ENCODE peak calls at places on chromosome 9, in five cellular contexts. One of them, this sample, is unnamed.
A peak's percentile ranks its signal among the peaks of the same experiment; 100 is the strongest.

GRCh38 chr9:124297553-124297905 is 39.8 kb downstream of the NEK6 start:
- DNase-seq in epithelial cell of proximal tubule: peak; percentile 80
- DNase-seq in fibroblast of lung: peak; percentile 92
- DNase-seq in myocyte: peak; percentile 98
- DNase-seq in LHCN-M2: peak; percentile 94
- DNase-seq in this sample: no peak

GRCh38 chr9:113882181-113882580 is 6.1 kb downstream of the ZNF618 start:
- DNase-seq in epithelial cell of proximal tubule: no peak
- DNase-seq in fibroblast of lung: no peak
- DNase-seq in myocyte: no peak
- DNase-seq in LHCN-M2: no peak
- DNase-seq in this sample: no peak

GRCh38 chr9:70573308-70573707 is 158.9 kb upstream of the KLF9 start:
- DNase-seq in epithelial cell of proximal tubule: no peak
- DNase-seq in fibroblast of lung: no peak
- DNase-seq in myocyte: no peak
- DNase-seq in LHCN-M2: no peak
- DNase-seq in this sample: no peak

GRCh38 chr9:4225291-4226119 is 74.4 kb downstream of the GLIS3 start:
- DNase-seq in epithelial cell of proximal tubule: peak; percentile 88
- DNase-seq in fibroblast of lung: peak; percentile 52
- DNase-seq in myocyte: peak; percentile 23
- DNase-seq in LHCN-M2: peak; percentile 79
- DNase-seq in this sample: no peak

GRCh38 chr9:114047717-114048116 is 30.4 kb downstream of the AMBP start:
- DNase-seq in epithelial cell of proximal tubule: no peak
- DNase-seq in fibroblast of lung: peak; percentile 5
- DNase-seq in myocyte: peak; percentile 37
- DNase-seq in LHCN-M2: peak; percentile 7
- DNase-seq in this sample: no peak

GRCh38 chr9:108466238-108466637 is 389.5 kb downstream of the ACTL7B start:
- DNase-seq in epithelial cell of proximal tubule: no peak
- DNase-seq in fibroblast of lung: no peak
- DNase-seq in myocyte: no peak
- DNase-seq in LHCN-M2: no peak
- DNase-seq in this sample: no peak

GRCh38 chr9:135294826-135295225 is 184.8 kb upstream of the PPP1R26 start:
- DNase-seq in epithelial cell of proximal tubule: no peak
- DNase-seq in fibroblast of lung: no peak
- DNase-seq in myocyte: no peak
- DNase-seq in LHCN-M2: no peak
- DNase-seq in this sample: no peak

GRCh38 chr9:3480353-3480655 is 45.5 kb downstream of the RFX3 start:
- DNase-seq in epithelial cell of proximal tubule: no peak
- DNase-seq in fibroblast of lung: no peak
- DNase-seq in myocyte: no peak
- DNase-seq in LHCN-M2: no peak
- DNase-seq in this sample: no peak

GRCh38 chr9:110455860-110456259 is 118.2 kb upstream of the TXNDC8 start:
- DNase-seq in epithelial cell of proximal tubule: no peak
- DNase-seq in fibroblast of lung: no peak
- DNase-seq in myocyte: no peak
- DNase-seq in LHCN-M2: no peak
- DNase-seq in this sample: no peak

GRCh38 chr9:133050781-133051180 is 11.0 kb upstream of the CEL start:
- DNase-seq in epithelial cell of proximal tubule: no peak
- DNase-seq in fibroblast of lung: no peak
- DNase-seq in myocyte: no peak
- DNase-seq in LHCN-M2: peak; percentile 38
- DNase-seq in this sample: peak; percentile 13

GRCh38 chr9:113620377-113621161 is 157.0 kb downstream of the RGS3 start:
- DNase-seq in epithelial cell of proximal tubule: peak; percentile 78
- DNase-seq in fibroblast of lung: peak; percentile 83
- DNase-seq in myocyte: peak; percentile 90
- DNase-seq in LHCN-M2: peak; percentile 94
- DNase-seq in this sample: peak; percentile 71

GRCh38 chr9:131773911-131774379 is 34.1 kb upstream of the RAPGEF1 start:
- DNase-seq in epithelial cell of proximal tubule: no peak
- DNase-seq in fibroblast of lung: peak; percentile 72
- DNase-seq in myocyte: peak; percentile 88
- DNase-seq in LHCN-M2: peak; percentile 61
- DNase-seq in this sample: no peak

GRCh38 chr9:88313364-88314220 is 74.7 kb upstream of the SPIN1 start:
- DNase-seq in epithelial cell of proximal tubule: no peak
- DNase-seq in fibroblast of lung: no peak
- DNase-seq in myocyte: no peak
- DNase-seq in LHCN-M2: no peak
- DNase-seq in this sample: no peak

GRCh38 chr9:133581553-133582343 is 27.4 kb downstream of the FAM163B start:
- DNase-seq in epithelial cell of proximal tubule: no peak
- DNase-seq in fibroblast of lung: peak; percentile 61
- DNase-seq in myocyte: no peak
- DNase-seq in LHCN-M2: no peak
- DNase-seq in this sample: no peak

GRCh38 chr9:91949946-91950664 is at the start of gene ROR2:
- DNase-seq in epithelial cell of proximal tubule: no peak
- DNase-seq in fibroblast of lung: peak; percentile 70
- DNase-seq in myocyte: no peak
- DNase-seq in LHCN-M2: no peak
- DNase-seq in this sample: peak; percentile 42

GRCh38 chr9:117232266-117232665 is 182.6 kb downstream of the ASTN2 start:
- DNase-seq in epithelial cell of proximal tubule: no peak
- DNase-seq in fibroblast of lung: no peak
- DNase-seq in myocyte: no peak
- DNase-seq in LHCN-M2: no peak
- DNase-seq in this sample: no peak

GRCh38 chr9:134694714-134695113 is 53.1 kb downstream of the COL5A1 start:
- DNase-seq in epithelial cell of proximal tubule: no peak
- DNase-seq in fibroblast of lung: no peak
- DNase-seq in myocyte: no peak
- DNase-seq in LHCN-M2: no peak
- DNase-seq in this sample: no peak

GRCh38 chr9:74887041-74887980 is at the start of gene TRPM6:
- DNase-seq in epithelial cell of proximal tubule: peak; percentile 20
- DNase-seq in fibroblast of lung: peak; percentile 82
- DNase-seq in myocyte: peak; percentile 49
- DNase-seq in LHCN-M2: peak; percentile 45
- DNase-seq in this sample: peak; percentile 55

GRCh38 chr9:121191235-121191634 is 10.4 kb downstream of the RAB14 start:
- DNase-seq in epithelial cell of proximal tubule: no peak
- DNase-seq in fibroblast of lung: no peak
- DNase-seq in myocyte: no peak
- DNase-seq in LHCN-M2: no peak
- DNase-seq in this sample: no peak